ENCODE peak calls at places on chromosomes 12 and 14, in five cellular contexts. V, Z, Q, D and Y are unnamed samples.

GRCh38 chr12:118715647-118716046 is 265.7 kb upstream of the SRRM4 start:
- DNase-seq in V (no peak), Z (no peak), Q (no peak), D (no peak), Y (no peak)

GRCh38 chr12:7934560-7935463 is 1.2 kb downstream of the SLC2A3 start:
- DNase-seq in V (no peak), Z (no peak), Q (no peak), D (peak), Y (no peak)

GRCh38 chr12:102421801-102422583 is 58.4 kb downstream of the IGF1 start:
- DNase-seq in V (no peak), Z (no peak), Q (no peak), D (no peak), Y (no peak)

GRCh38 chr14:68520637-68521556 is 272.0 kb downstream of the ZFP36L1 start:
- DNase-seq in V (peak), Z (no peak), Q (no peak), D (no peak), Y (no peak)

GRCh38 chr14:71692496-71692895 is 239.7 kb upstream of the RGS6 start:
- DNase-seq in V (no peak), Z (no peak), Q (no peak), D (no peak), Y (peak)

GRCh38 chr14:68549057-68549421 is 243.8 kb downstream of the ZFP36L1 start:
- DNase-seq in V (no peak), Z (no peak), Q (no peak), D (no peak), Y (no peak)

GRCh38 chr14:77022219-77022852 is 6.2 kb downstream of the IRF2BPL start:
- DNase-seq in V (no peak), Z (no peak), Q (no peak), D (no peak), Y (no peak)

GRCh38 chr12:117685115-117685926 is 283.5 kb downstream of the KSR2 start:
- DNase-seq in V (no peak), Z (no peak), Q (no peak), D (no peak), Y (no peak)

GRCh38 chr12:40502322-40502721 is 189.9 kb upstream of the CNTN1 start:
- DNase-seq in V (no peak), Z (no peak), Q (no peak), D (no peak), Y (no peak)

GRCh38 chr12:89935850-89936249 is 227.2 kb upstream of the ATP2B1 start:
- DNase-seq in V (no peak), Z (peak), Q (no peak), D (no peak), Y (no peak)

GRCh38 chr12:81086342-81086741 is 8.5 kb downstream of the ACSS3 start:
- DNase-seq in V (no peak), Z (no peak), Q (no peak), D (no peak), Y (no peak)

GRCh38 chr14:87944987-87945604 is 47.9 kb downstream of the GALC start:
- DNase-seq in V (no peak), Z (peak), Q (no peak), D (no peak), Y (peak)

GRCh38 chr12:60257063-60257462 is 661.2 kb downstream of the SLC16A7 start:
- DNase-seq in V (no peak), Z (no peak), Q (no peak), D (no peak), Y (no peak)

GRCh38 chr12:45598761-45599160 is 130.7 kb upstream of the ARID2 start:
- DNase-seq in V (no peak), Z (no peak), Q (no peak), D (no peak), Y (no peak)

GRCh38 chr12:12070674-12071661 is at the start of gene BCL2L14:
- DNase-seq in V (no peak), Z (no peak), Q (no peak), D (no peak), Y (no peak)